ENCODE peak calls at places on chromosomes 1 and 21, in ten cellular contexts. M is activated CD8-positive, alpha-beta memory T cell treated with anti-CD3 and anti-CD28 coated beads for 48 hours; R is choroid plexus epithelial cell; D is T-helper 9 cell; J is type B pancreatic cell; N is tibial artery; T is G401; X is OCI-LY7; S is mesendoderm; B is stimulated activated CD4-positive, alpha-beta T cell treated with anti-CD3 and anti-CD28 coated beads, Interleukin-2, amount 100 ng/mL, for 48 hours. P is an unnamed sample.

GRCh38 chr1:54551891-54552290 is 3.9 kb downstream of the ACOT11 start:
- DNase-seq in N (no peak), M (no peak), B (no peak), T (no peak), S (no peak), X (no peak), R (no peak), J (no peak), D (no peak), P (no peak)

GRCh38 chr1:53739109-53739681 is at the start of gene GLIS1:
- DNase-seq in N (peak), B (peak), J (peak), R (peak), M (no peak), T (peak), X (peak), S (peak), D (no peak), P (peak)

GRCh38 chr1:35876988-35877387 is 6.0 kb upstream of the AGO1 start:
- DNase-seq in X (peak), B (no peak), M (no peak), R (peak), S (peak), T (no peak), D (no peak), J (no peak), N (no peak), P (peak)

GRCh38 chr1:88774151-88774556 is 90.1 kb downstream of the PKN2 start:
- DNase-seq in R (no peak), M (no peak), J (no peak), B (peak), X (no peak), D (no peak), S (peak), N (no peak), T (no peak), P (peak)

GRCh38 chr1:215082532-215083407 is at the start of gene KCNK2:
- DNase-seq in X (no peak), B (no peak), T (no peak), J (peak), N (no peak), D (no peak), S (peak), M (no peak), R (peak), P (peak)

GRCh38 chr21:45990741-45991605 is 9.4 kb downstream of the COL6A1 start:
- DNase-seq in M (no peak), R (no peak), S (no peak), D (no peak), B (no peak), X (no peak), J (no peak), T (no peak), N (peak), P (no peak)

GRCh38 chr1:38331496-38332210 is 285.1 kb upstream of the POU3F1 start:
- DNase-seq in T (no peak), N (no peak), R (no peak), M (no peak), X (no peak), B (no peak), J (no peak), D (no peak), S (no peak), P (no peak)

GRCh38 chr1:67684526-67685066 is 405 bp upstream of the GADD45A start:
- DNase-seq in N (no peak), J (no peak), M (no peak), B (no peak), T (no peak), D (no peak), S (no peak), R (no peak), X (no peak), P (no peak)

GRCh38 chr1:38648417-38648816 is 211.2 kb downstream of the RRAGC start:
- DNase-seq in D (no peak), X (no peak), M (no peak), T (no peak), N (no peak), R (no peak), J (no peak), S (no peak), B (no peak), P (no peak)

GRCh38 chr1:208137144-208137682 is 107.0 kb downstream of the PLXNA2 start:
- DNase-seq in J (no peak), M (no peak), T (no peak), S (no peak), X (no peak), B (no peak), R (peak), D (no peak), N (no peak), P (peak)

GRCh38 chr1:155454096-155454495 is 108.5 kb downstream of the ASH1L start:
- DNase-seq in D (no peak), S (no peak), T (no peak), N (no peak), B (no peak), J (no peak), R (peak), M (no peak), X (no peak), P (no peak)

GRCh38 chr1:44839561-44839960 is 3.5 kb downstream of the PTCH2 start:
- DNase-seq in N (no peak), R (no peak), M (no peak), J (no peak), B (no peak), X (no peak), D (no peak), S (no peak), T (no peak), P (no peak)

GRCh38 chr1:108502624-108503023 is 52.5 kb downstream of the NBPF6 start:
- DNase-seq in D (no peak), X (no peak), J (no peak), R (no peak), S (no peak), B (no peak), N (no peak), T (no peak), M (no peak), P (peak)

GRCh38 chr1:202164271-202165037 is 4.1 kb upstream of the PTPN7 start:
- DNase-seq in R (no peak), N (no peak), J (no peak), S (no peak), M (peak), X (peak), T (no peak), D (peak), B (no peak), P (no peak)

GRCh38 chr1:241603626-241604337 is 36.4 kb downstream of the CHML start:
- DNase-seq in J (no peak), N (no peak), T (no peak), M (no peak), X (no peak), B (no peak), S (no peak), D (no peak), R (peak), P (peak)

GRCh38 chr1:165836664-165837482 is 9.5 kb downstream of the UCK2 start:
- DNase-seq in M (no peak), T (no peak), J (no peak), S (peak), N (no peak), R (no peak), X (no peak), D (no peak), B (no peak), P (no peak)

GRCh38 chr21:44475266-44475665 is 20.0 kb downstream of the LRRC3 start:
- DNase-seq in T (no peak), N (no peak), R (no peak), X (no peak), J (no peak), B (no peak), S (no peak), M (no peak), D (no peak), P (no peak)

GRCh38 chr1:161885013-161885412 is 118.9 kb downstream of the ATF6 start:
- DNase-seq in S (no peak), B (no peak), X (no peak), J (no peak), M (no peak), D (no peak), N (peak), R (peak), T (peak), P (peak)

GRCh38 chr21:23401278-23401677 is 2206.0 kb downstream of the MRPL39 start:
- DNase-seq in X (no peak), S (peak), B (no peak), M (no peak), N (no peak), J (no peak), R (peak), D (no peak), T (peak), P (peak)

GRCh38 chr1:110328274-110328673 is 10.9 kb upstream of the RBM15 start:
- DNase-seq in S (no peak), R (peak), M (no peak), J (no peak), N (no peak), D (no peak), B (no peak), T (no peak), X (no peak), P (no peak)

GRCh38 chr1:201143726-201144635 is 10.3 kb downstream of the TMEM9 start:
- DNase-seq in N (no peak), X (no peak), T (no peak), D (no peak), B (no peak), S (no peak), M (no peak), J (no peak), R (no peak), P (no peak)

GRCh38 chr1:10843697-10844096 is 47.3 kb upstream of the CASZ1 start:
- DNase-seq in X (no peak), S (no peak), N (no peak), J (no peak), B (no peak), T (no peak), R (no peak), M (no peak), D (no peak), P (no peak)